ENCODE peak calls at places on chromosome 2, in eight cellular contexts. Y, R, L, D, O, G, J and V are unnamed samples.

GRCh38 chr2:100887713-100888112 is 67.8 kb downstream of the NPAS2 start:
- DNase-seq in Y (no peak), R (peak; percentile 47), L (no peak), D (no peak), O (no peak), G (no peak), J (no peak), V (no peak)

GRCh38 chr2:100470898-100471514 is 724 bp downstream of the NMS start:
- DNase-seq in Y (peak; percentile 35), R (no peak), L (no peak), D (peak; percentile 30), O (no peak), G (no peak), J (no peak), V (no peak)

GRCh38 chr2:53040536-53041229 is 726.9 kb upstream of the CHAC2 start:
- DNase-seq in Y (no peak), R (no peak), L (no peak), D (no peak), O (no peak), G (no peak), J (no peak), V (no peak)

GRCh38 chr2:138823651-138824050 is 43.5 kb upstream of the NXPH2 start:
- DNase-seq in Y (no peak), R (no peak), L (no peak), D (no peak), O (no peak), G (no peak), J (no peak), V (no peak)

GRCh38 chr2:226973821-226974220 is 138.0 kb downstream of the RHBDD1 start:
- DNase-seq in Y (no peak), R (no peak), L (no peak), D (no peak), O (no peak), G (no peak), J (no peak), V (no peak)

GRCh38 chr2:149160701-149161217 is 122.3 kb downstream of the LYPD6B start:
- DNase-seq in Y (no peak), R (no peak), L (peak; percentile 10), D (no peak), O (no peak), G (no peak), J (peak; percentile 1), V (no peak)

GRCh38 chr2:43124667-43125057 is 101.7 kb downstream of the ZFP36L2 start:
- DNase-seq in Y (no peak), R (no peak), L (no peak), D (no peak), O (no peak), G (no peak), J (no peak), V (no peak)

GRCh38 chr2:95277246-95277906 is 3.1 kb downstream of the PROM2 start:
- DNase-seq in Y (no peak), R (peak; percentile 12), L (no peak), D (peak; percentile 42), O (peak; percentile 7), G (no peak), J (no peak), V (no peak)

GRCh38 chr2:86357392-86357963 is 20.1 kb upstream of the REEP1 start:
- DNase-seq in Y (no peak), R (no peak), L (no peak), D (no peak), O (no peak), G (no peak), J (no peak), V (no peak)